ENCODE peak calls at places on chromosomes 11 and 22, in ten cellular contexts. I, H, M, K, E, S, P, R, V and Y are unnamed samples.
A peak's percentile ranks its signal among the peaks of the same experiment; 100 is the strongest.

GRCh38 chr22:29713156-29713715 is 6.6 kb upstream of the CABP7 start:
- DNase-seq in I (no peak), H (no peak), M (no peak), K (no peak), E (no peak), S (no peak), P (no peak), R (no peak), V (no peak), Y (no peak)

GRCh38 chr22:41971431-41971830 is 2.2 kb downstream of the SEPTIN3 start:
- DNase-seq in I (no peak), H (no peak), M (no peak), K (no peak), E (no peak), S (no peak), P (no peak), R (no peak), V (no peak), Y (no peak)

GRCh38 chr11:36254739-36255138 is 34.5 kb downstream of the COMMD9 start:
- DNase-seq in I (no peak), H (no peak), M (no peak), K (no peak), E (no peak), S (no peak), P (no peak), R (no peak), V (peak; percentile 72), Y (no peak)

GRCh38 chr22:27952779-27953178 is 33.7 kb upstream of the PITPNB start:
- DNase-seq in I (no peak), H (no peak), M (no peak), K (no peak), E (no peak), S (no peak), P (no peak), R (no peak), V (peak; percentile 16), Y (no peak)

GRCh38 chr11:2762031-2762380 is 62.2 kb upstream of the KCNQ1OT1 start:
- DNase-seq in I (no peak), H (no peak), M (no peak), K (no peak), E (no peak), S (no peak), P (no peak), R (no peak), V (no peak), Y (no peak)

GRCh38 chr22:26314656-26315055 is 114.4 kb upstream of the ASPHD2 start:
- DNase-seq in I (no peak), H (no peak), M (no peak), K (no peak), E (no peak), S (no peak), P (no peak), R (no peak), V (no peak), Y (no peak)

GRCh38 chr22:21624120-21624879 is 5.5 kb downstream of the YDJC start:
- DNase-seq in I (no peak), H (peak; percentile 72), M (peak; percentile 57), K (peak; percentile 65), E (peak; percentile 74), S (peak; percentile 33), P (peak; percentile 63), R (no peak), V (peak; percentile 37), Y (peak; percentile 89)

GRCh38 chr11:57402188-57403066 is 12.0 kb upstream of the PRG2 start:
- DNase-seq in I (no peak), H (no peak), M (no peak), K (no peak), E (no peak), S (no peak), P (no peak), R (no peak), V (peak; percentile 14), Y (no peak)

GRCh38 chr22:50695421-50696250 is 23.0 kb downstream of the SHANK3 start:
- DNase-seq in I (no peak), H (no peak), M (no peak), K (no peak), E (no peak), S (no peak), P (no peak), R (peak; percentile 71), V (no peak), Y (no peak)